ENCODE peak calls at places on chromosome 1, in ten cellular contexts. I is NCI-H1417; M is thoracic aorta; V is stimulated activated CD4-positive, alpha-beta T cell treated with anti-CD3 and anti-CD28 coated beads, Interleukin-4, amount 100 ng/mL, for 1 hour; A is NCI-H82; R is HCT116; X is hepatic stellate cell; K is foreskin melanocyte; Q is cardiac muscle cell; Y is stimulated activated CD8-positive, alpha-beta memory T cell treated with anti-CD3 and anti-CD28 coated beads, Interleukin-7, amount 100 ng/mL, for 4 hours. P is an unnamed sample.

GRCh38 chr1:66266350-66266749 is 267.6 kb upstream of the SGIP1 start:
- DNase-seq in I (peak), M (no peak), V (no peak), A (no peak), R (peak), X (no peak), K (no peak), Q (no peak), Y (no peak), P (no peak)

GRCh38 chr1:190479028-190479427 is 1.4 kb upstream of the BRINP3 start:
- DNase-seq in I (no peak), M (no peak), V (no peak), A (peak), R (peak), X (no peak), K (no peak), Q (peak), Y (no peak), P (no peak)

GRCh38 chr1:180283098-180283497 is 53.0 kb downstream of the LHX4 start:
- DNase-seq in I (no peak), M (no peak), V (no peak), A (no peak), R (no peak), X (no peak), K (no peak), Q (no peak), Y (no peak), P (no peak)

GRCh38 chr1:28056129-28056925 is 32.1 kb downstream of the EYA3 start:
- DNase-seq in I (peak), M (no peak), V (peak), A (no peak), R (no peak), X (no peak), K (no peak), Q (no peak), Y (peak), P (peak)

GRCh38 chr1:202802998-202803932 is 5.0 kb downstream of the KDM5B start:
- DNase-seq in I (no peak), M (no peak), V (no peak), A (no peak), R (peak), X (peak), K (no peak), Q (no peak), Y (no peak), P (no peak)

GRCh38 chr1:152052606-152053005 is 15.8 kb upstream of the S100A11 start:
- DNase-seq in I (peak), M (peak), V (peak), A (peak), R (peak), X (peak), K (peak), Q (peak), Y (peak), P (peak)

GRCh38 chr1:176559474-176560390 is 96.8 kb downstream of the PAPPA2 start:
- DNase-seq in I (peak), M (peak), V (no peak), A (peak), R (peak), X (peak), K (peak), Q (peak), Y (no peak), P (no peak)

GRCh38 chr1:242002528-242002927 is 3.6 kb upstream of the MAP1LC3C start:
- DNase-seq in I (no peak), M (no peak), V (no peak), A (no peak), R (no peak), X (no peak), K (no peak), Q (no peak), Y (no peak), P (no peak)